ENCODE peak calls at places on chromosomes 7 and 10, in seven cellular contexts. Z is tibial artery, F is heart right ventricle, D is GM12865, A is PC-9, Y is nephron progenitor cell, P is endothelial cell. I is an unnamed sample.

GRCh38 chr7:69840248-69840647 is 242.0 kb downstream of the AUTS2 start:
- DNase-seq in Z (no peak), F (no peak), D (peak; percentile 39), A (no peak), Y (no peak), P (no peak), I (no peak)

GRCh38 chr7:113915991-113916390 is 2.8 kb downstream of the PPP1R3A start:
- DNase-seq in Z (no peak), F (no peak), D (no peak), A (no peak), Y (no peak), P (no peak), I (no peak)

GRCh38 chr7:55550010-55550409 is 22.3 kb downstream of the VOPP1 start:
- DNase-seq in Z (no peak), F (no peak), D (peak; percentile 77), A (peak; percentile 61), Y (no peak), P (no peak), I (no peak)

GRCh38 chr7:30531286-30531685 is 26.7 kb upstream of the GGCT start:
- DNase-seq in Z (no peak), F (no peak), D (no peak), A (no peak), Y (no peak), P (no peak), I (no peak)

GRCh38 chr7:19051767-19052375 is 65.6 kb downstream of the TWIST1 start:
- DNase-seq in Z (no peak), F (no peak), D (peak; percentile 45), A (peak; percentile 32), Y (peak; percentile 13), P (peak; percentile 33), I (no peak)

GRCh38 chr10:80504158-80504811 is 33.4 kb upstream of the SH2D4B start:
- DNase-seq in Z (no peak), F (no peak), D (no peak), A (peak; percentile 41), Y (no peak), P (no peak), I (no peak)

GRCh38 chr7:100443096-100443840 is 7.0 kb upstream of the PPP1R35 start:
- DNase-seq in Z (no peak), F (no peak), D (no peak), A (no peak), Y (no peak), P (no peak), I (peak; percentile 78)

GRCh38 chr10:43304687-43305333 is 37.9 kb upstream of the RASGEF1A start:
- DNase-seq in Z (peak; percentile 80), F (peak; percentile 67), D (no peak), A (peak; percentile 46), Y (peak; percentile 74), P (peak; percentile 56), I (peak; percentile 63)

GRCh38 chr10:98898987-98899386 is 336.7 kb downstream of the HPSE2 start:
- DNase-seq in Z (no peak), F (no peak), D (no peak), A (no peak), Y (no peak), P (no peak), I (no peak)

GRCh38 chr7:112995091-112995824 is 91.4 kb downstream of the GPR85 start:
- DNase-seq in Z (peak; percentile 63), F (peak; percentile 54), D (no peak), A (no peak), Y (no peak), P (no peak), I (no peak)

GRCh38 chr7:142859829-142860228 is 5.0 kb downstream of the EPHB6 start:
- DNase-seq in Z (no peak), F (no peak), D (no peak), A (peak; percentile 40), Y (no peak), P (no peak), I (peak; percentile 65)

GRCh38 chr7:135380351-135380750 is 129.6 kb downstream of the CNOT4 start:
- DNase-seq in Z (no peak), F (no peak), D (no peak), A (no peak), Y (no peak), P (no peak), I (no peak)

GRCh38 chr7:120842131-120842621 is 15.8 kb downstream of the TSPAN12 start:
- DNase-seq in Z (no peak), F (no peak), D (no peak), A (no peak), Y (no peak), P (no peak), I (no peak)

GRCh38 chr7:79529896-79530235 is 76.4 kb upstream of the MAGI2 start:
- DNase-seq in Z (no peak), F (no peak), D (no peak), A (no peak), Y (no peak), P (no peak), I (no peak)

GRCh38 chr7:30434140-30434799 is 44.3 kb downstream of the NOD1 start:
- DNase-seq in Z (no peak), F (no peak), D (no peak), A (no peak), Y (no peak), P (no peak), I (no peak)

GRCh38 chr7:132516042-132516840 is 60.0 kb downstream of the PLXNA4 start:
- DNase-seq in Z (no peak), F (peak; percentile 48), D (no peak), A (no peak), Y (no peak), P (no peak), I (no peak)

GRCh38 chr10:8513155-8514147 is 459.0 kb downstream of the GATA3 start:
- DNase-seq in Z (no peak), F (no peak), D (no peak), A (no peak), Y (no peak), P (no peak), I (no peak)

GRCh38 chr10:24907956-24908355 is 44.5 kb downstream of the PRTFDC1 start:
- DNase-seq in Z (no peak), F (no peak), D (no peak), A (no peak), Y (no peak), P (no peak), I (no peak)

GRCh38 chr10:100229819-100230422 is 525 bp upstream of the CHUK start:
- DNase-seq in Z (no peak), F (no peak), D (peak; percentile 8), A (no peak), Y (no peak), P (no peak), I (no peak)

GRCh38 chr7:75909521-75910132 is 5.3 kb upstream of the POR start:
- DNase-seq in Z (no peak), F (no peak), D (no peak), A (no peak), Y (no peak), P (no peak), I (no peak)

GRCh38 chr10:70176441-70176840 is 6.1 kb upstream of the SAR1A start:
- DNase-seq in Z (no peak), F (no peak), D (no peak), A (no peak), Y (no peak), P (no peak), I (no peak)

GRCh38 chr10:6494934-6495592 is 85.0 kb downstream of the PRKCQ start:
- DNase-seq in Z (no peak), F (no peak), D (no peak), A (no peak), Y (no peak), P (no peak), I (no peak)

GRCh38 chr7:99997545-99998137 is 17.8 kb upstream of the ZKSCAN1 start:
- DNase-seq in Z (peak; percentile 68), F (peak; percentile 50), D (peak; percentile 83), A (no peak), Y (no peak), P (peak; percentile 33), I (peak; percentile 88)

GRCh38 chr7:5139998-5140397 is 50.0 kb upstream of the WIPI2 start:
- DNase-seq in Z (no peak), F (peak; percentile 12), D (peak; percentile 56), A (peak; percentile 24), Y (peak; percentile 26), P (peak; percentile 55), I (no peak)
- TF ChIP-seq CTCF in Z (peak; percentile 19), F (peak; percentile 22), D (peak; percentile 52), A (peak; percentile 51), Y (peak; percentile 40), P (peak; percentile 53), I (no peak)

GRCh38 chr7:3300651-3301471 is at the start of gene SDK1:
- DNase-seq in Z (peak; percentile 96), F (peak; percentile 91), D (peak; percentile 92), A (peak; percentile 93), Y (peak; percentile 96), P (peak; percentile 97), I (peak; percentile 83)

GRCh38 chr7:3301472-3301778 is 373 bp downstream of the SDK1 start:
- DNase-seq in Z (no peak), F (no peak), D (no peak), A (no peak), Y (no peak), P (no peak), I (no peak)

GRCh38 chr7:3302681-3303320 is 1.7 kb downstream of the SDK1 start:
- DNase-seq in Z (no peak), F (no peak), D (no peak), A (no peak), Y (no peak), P (no peak), I (no peak)

GRCh38 chr7:3300221-3300650 is 816 bp upstream of the SDK1 start:
- DNase-seq in Z (no peak), F (no peak), D (no peak), A (peak; percentile 10), Y (peak; percentile 27), P (no peak), I (no peak)

GRCh38 chr7:3301831-3302618 is 973 bp downstream of the SDK1 start:
- DNase-seq in Z (peak; percentile 70), F (no peak), D (no peak), A (no peak), Y (peak; percentile 49), P (peak; percentile 26), I (peak; percentile 87)
- TF ChIP-seq CTCF in Z (peak; percentile 33), F (peak; percentile 22), D (no peak), A (no peak), Y (no peak), P (no peak), I (no peak)

GRCh38 chr7:9498303-9498702 is 1064.9 kb downstream of the NXPH1 start:
- DNase-seq in Z (no peak), F (no peak), D (no peak), A (no peak), Y (no peak), P (no peak), I (no peak)
- TF ChIP-seq CTCF in Z (no peak), F (no peak), D (no peak), A (no peak), Y (no peak), P (no peak), I (no peak)

DNA sequence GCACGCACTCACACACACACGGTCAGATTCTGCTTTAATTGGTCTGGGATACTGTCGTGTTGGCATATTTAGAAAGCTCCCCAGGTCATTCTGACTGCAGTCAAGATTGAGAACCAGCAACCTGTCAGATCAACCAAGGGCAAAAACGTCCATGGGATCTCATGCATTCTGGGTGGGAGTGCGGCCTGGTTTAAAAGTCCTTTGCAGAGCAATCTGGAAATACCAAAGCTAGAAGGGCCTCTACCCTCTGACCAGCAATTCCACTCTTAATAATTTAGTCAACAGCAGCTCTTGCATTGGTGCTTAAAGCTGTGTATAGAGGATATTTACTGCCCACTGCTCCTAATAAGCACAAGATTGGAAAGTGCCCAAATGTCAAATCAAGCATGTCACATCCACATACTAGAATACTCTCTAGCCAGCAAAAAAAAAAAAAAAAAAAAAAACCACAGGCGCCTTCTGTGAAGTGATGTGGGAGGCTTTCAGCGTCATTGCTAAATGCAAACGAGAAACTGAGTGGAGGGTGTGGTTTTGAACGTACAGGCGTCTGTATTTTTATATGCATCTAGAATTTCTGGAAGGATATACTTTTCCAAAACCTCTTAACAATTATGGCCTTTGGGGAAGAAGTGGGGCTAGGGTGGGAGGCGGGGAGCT is 44.8 kb upstream of the HSPA12A start:
- DNase-seq in Z (no peak), F (no peak), D (no peak), A (no peak), Y (no peak), P (no peak), I (no peak)
- TF ChIP-seq CTCF in Z (no peak), F (no peak), D (no peak), A (no peak), Y (no peak), P (no peak), I (no peak)

I was measured in lower leg skin.